ENCODE peak calls at places on chromosomes 1 and 21, in nine cellular contexts. U is prostate gland, M is breast epithelium, L is K562, X is Panc1, V is HepG2, O is suprapubic skin, B is HCT116, H is stomach. A is an unnamed sample.
A peak's percentile ranks its signal among the peaks of the same experiment; 100 is the strongest.

GRCh38 chr1:215599418-215599817 is 32.3 kb downstream of the KCTD3 start:
- DNase-seq in V (no peak), M (no peak), H (no peak), U (no peak), X (no peak), B (no peak), L (peak; percentile 23), O (no peak), A (peak; percentile 72)

GRCh38 chr1:214216779-214217178 is 64.2 kb upstream of the SMYD2 start:
- DNase-seq in B (no peak), M (peak; percentile 30), U (peak; percentile 84), V (peak; percentile 16), X (no peak), O (no peak), H (peak; percentile 50), L (no peak), A (no peak)

GRCh38 chr1:220922951-220923350 is 43.7 kb downstream of the HLX start:
- DNase-seq in V (no peak), X (no peak), U (no peak), L (no peak), B (no peak), H (no peak), M (no peak), O (no peak), A (no peak)

GRCh38 chr1:200938955-200939354 is 44.3 kb downstream of the INAVA start:
- DNase-seq in U (no peak), B (no peak), H (no peak), M (no peak), L (no peak), V (no peak), O (no peak), X (no peak), A (no peak)

GRCh38 chr1:167671727-167672511 is 41.9 kb downstream of the RCSD1 start:
- DNase-seq in V (no peak), L (no peak), X (no peak), H (no peak), U (no peak), B (no peak), M (no peak), O (no peak), A (no peak)

GRCh38 chr1:2493691-2494322 is 17.7 kb downstream of the PLCH2 start:
- DNase-seq in X (no peak), M (no peak), O (no peak), H (no peak), L (no peak), B (no peak), V (no peak), U (peak; percentile 33), A (no peak)

GRCh38 chr1:181778630-181779285 is 282.8 kb downstream of the ZNF648 start:
- DNase-seq in U (no peak), H (no peak), X (no peak), L (no peak), V (no peak), O (no peak), M (no peak), B (no peak), A (no peak)

GRCh38 chr1:2528016-2528415 is 1.6 kb upstream of the PANK4 start:
- DNase-seq in H (peak; percentile 84), X (no peak), O (no peak), U (peak; percentile 54), V (no peak), B (no peak), L (no peak), M (peak; percentile 58), A (no peak)

GRCh38 chr1:187185389-187185788 is 356.6 kb downstream of the PLA2G4A start:
- DNase-seq in X (no peak), M (no peak), H (no peak), U (no peak), O (no peak), V (no peak), B (no peak), L (no peak), A (no peak)

GRCh38 chr21:32693581-32693980 is 34.2 kb downstream of the SYNJ1 start:
- DNase-seq in M (no peak), X (no peak), U (no peak), B (no peak), H (no peak), O (no peak), V (no peak), L (no peak), A (no peak)

GRCh38 chr1:27074175-27074780 is 61.6 kb upstream of the TENT5B start:
- DNase-seq in U (no peak), X (no peak), O (no peak), H (no peak), M (no peak), B (no peak), V (no peak), L (peak; percentile 99), A (no peak)

GRCh38 chr21:33152228-33153130 is 77.3 kb upstream of the IFNAR2 start:
- DNase-seq in H (no peak), B (no peak), X (no peak), M (no peak), O (no peak), L (no peak), U (no peak), V (no peak), A (no peak)

GRCh38 chr1:151944859-151945575 is 35.7 kb upstream of the THEM4 start:
- DNase-seq in H (no peak), V (no peak), B (no peak), X (no peak), U (no peak), L (no peak), O (no peak), M (no peak), A (no peak)

GRCh38 chr1:43836267-43836951 is 97.2 kb upstream of the ARTN start:
- DNase-seq in L (peak; percentile 70), H (peak; percentile 86), U (no peak), X (no peak), B (no peak), O (no peak), V (peak; percentile 55), M (peak; percentile 30), A (no peak)

DNA sequence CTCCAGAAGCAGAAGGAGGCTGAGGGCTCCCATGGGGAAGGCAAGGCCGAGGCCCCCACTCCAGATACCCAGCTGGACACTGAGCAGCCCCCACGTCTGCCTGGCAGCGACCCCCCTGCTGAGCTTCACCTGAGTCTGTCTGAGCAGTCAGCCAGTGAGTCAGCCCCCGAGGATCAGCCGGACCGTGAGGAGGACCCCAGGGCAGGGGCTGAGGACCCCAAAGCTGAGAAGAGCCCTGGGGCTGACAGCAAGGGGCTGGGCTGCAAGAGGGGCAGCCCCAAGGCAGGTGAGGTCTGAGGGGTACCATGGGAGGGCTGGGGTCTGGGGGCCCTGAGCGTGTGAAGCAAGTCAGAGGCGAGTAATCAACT is 21.3 kb downstream of the DMBX1 start:
- DNase-seq in L (no peak), U (no peak), O (no peak), X (no peak), H (no peak), B (no peak), M (no peak), V (no peak), A (no peak)
- TF ChIP-seq POLR2AphosphoS5 in L (no peak), U (no peak), O (no peak), X (no peak), H (no peak), B (no peak), M (no peak), V (no peak), A (no peak)

GRCh38 chr1:222829868-222830267 is 15.0 kb downstream of the DISP1 start:
- DNase-seq in U (no peak), O (no peak), X (no peak), V (no peak), M (no peak), L (no peak), H (no peak), B (no peak), A (no peak)
- H3K4me3 ChIP-seq in U (no peak overlapping the region), O (no peak overlapping the region), X (no peak overlapping the region), V (no peak overlapping the region), M (no peak overlapping the region), L (no peak overlapping the region), H (no peak overlapping the region), B (no peak overlapping the region), A (no peak overlapping the region)

DNA sequence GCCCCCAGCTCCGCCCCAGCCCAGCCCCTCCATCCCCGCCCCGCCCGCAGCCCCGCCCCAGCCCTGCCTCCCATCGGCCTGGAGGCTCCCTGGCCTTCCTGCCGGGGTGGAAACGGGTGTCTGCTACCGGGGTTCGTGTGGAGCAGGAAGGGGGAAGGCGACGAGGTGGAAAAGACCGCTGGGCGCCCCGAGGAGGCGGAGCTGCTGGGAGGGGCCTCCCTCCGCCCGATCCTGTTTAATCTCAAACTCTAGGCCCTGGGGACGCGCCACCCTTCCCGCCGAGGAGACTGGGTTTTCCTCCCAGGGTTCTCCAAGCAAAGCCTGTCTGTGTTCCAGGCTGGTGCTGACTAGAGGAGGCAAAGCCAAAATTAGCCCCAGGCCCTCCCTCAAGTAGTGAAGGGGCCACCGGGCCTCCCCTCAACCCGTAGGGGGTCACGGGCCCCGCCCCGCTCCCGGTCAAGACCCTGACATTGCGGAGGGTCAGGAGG is 16.2 kb upstream of the TTLL10 start:
- DNase-seq in X (peak; percentile 5), H (peak; percentile 92), O (peak; percentile 93), V (no peak), M (peak; percentile 90), L (peak; percentile 98), U (peak; percentile 90), B (peak; percentile 71), A (peak; percentile 71)
- TF ChIP-seq POLR2AphosphoS5 in X (peak; percentile 37), H (peak; percentile 50), O (no peak), V (no peak), M (peak; percentile 59), L (peak; percentile 75), U (peak; percentile 86), B (peak; percentile 89), A (peak; percentile 73)

GRCh38 chr1:29126198-29126597 is 2.5 kb upstream of the TMEM200B start:
- DNase-seq in O (no peak), U (no peak), X (no peak), H (no peak), M (no peak), L (no peak), V (no peak), B (no peak), A (no peak)

GRCh38 chr1:29125237-29125641 is 1.5 kb upstream of the TMEM200B start:
- DNase-seq in L (no peak), H (no peak), M (no peak), V (no peak), O (no peak), B (no peak), X (no peak), U (no peak), A (no peak)

GRCh38 chr1:29133861-29134694 is 10.4 kb upstream of the TMEM200B start:
- DNase-seq in X (no peak), O (no peak), M (no peak), H (no peak), B (no peak), V (no peak), U (no peak), L (peak; percentile 54), A (no peak)

GRCh38 chr1:29128739-29129138 is 5.0 kb upstream of the TMEM200B start:
- DNase-seq in H (no peak), B (no peak), O (no peak), L (no peak), X (no peak), U (no peak), V (no peak), M (no peak), A (no peak)

DNA sequence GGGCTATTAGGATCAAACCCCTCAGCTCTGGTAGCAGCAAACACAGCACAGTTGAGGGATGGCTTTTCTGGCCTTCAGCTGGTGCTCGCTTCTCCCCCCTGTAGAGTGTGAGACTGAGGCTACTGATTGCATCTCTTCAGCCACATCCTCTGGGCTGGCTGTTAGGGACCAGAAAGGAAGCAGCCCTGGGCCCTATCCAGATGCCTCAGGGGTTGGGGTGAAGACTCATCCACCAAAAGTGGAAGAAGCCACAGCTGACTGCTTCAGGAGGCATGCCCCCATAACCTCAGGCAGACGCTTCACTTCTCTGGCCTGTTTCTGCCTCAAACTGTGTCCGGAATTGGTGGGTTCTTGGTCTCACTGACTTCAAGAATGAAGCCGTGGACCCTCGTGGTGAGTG is 6.2 kb upstream of the TMEM200B start:
- DNase-seq in M (no peak), X (no peak), L (no peak), O (no peak), B (no peak), H (no peak), U (no peak), V (no peak), A (no peak)
- H3K4me3 ChIP-seq in M (no peak overlapping the region), X (no peak overlapping the region), L (no peak overlapping the region), O (no peak overlapping the region), B (no peak overlapping the region), H (no peak overlapping the region), U (no peak overlapping the region), V (no peak overlapping the region), A (no peak overlapping the region)

A was measured in SK-N-MC.